ENCODE peak calls at places on chromosome X, in seven cellular contexts. O is K562, C is uterus, V is right lobe of liver, R is lower leg skin, W is tibial nerve, T is spleen. J is an unnamed sample.

GRCh38 chrX:129785160-129785947 is 5.6 kb downstream of the SASH3 start:
- DNase-seq in R (no peak), C (no peak), V (no peak), O (no peak), W (no peak), T (no peak), J (no peak)

GRCh38 chrX:119539872-119540271 is 25.3 kb downstream of the STEEP1 start:
- DNase-seq in W (no peak), O (peak; percentile 15), T (no peak), V (no peak), C (no peak), R (no peak), J (no peak)

GRCh38 chrX:150517303-150517896 is 51.0 kb upstream of the MTM1 start:
- DNase-seq in T (peak; percentile 65), R (no peak), O (no peak), C (no peak), W (no peak), V (no peak), J (no peak)

GRCh38 chrX:47218920-47219815 is 687 bp downstream of the CDK16 start:
- DNase-seq in W (no peak), R (peak; percentile 89), C (peak; percentile 49), V (peak; percentile 69), T (peak; percentile 93), O (peak; percentile 70), J (peak; percentile 26)

GRCh38 chrX:115960440-115961084 is 210.0 kb upstream of the AGTR2 start:
- DNase-seq in T (no peak), W (no peak), R (no peak), V (no peak), C (no peak), O (no peak), J (peak; percentile 65)

GRCh38 chrX:22526339-22526738 is 253.6 kb downstream of the CBLL2 start:
- DNase-seq in W (no peak), V (no peak), T (no peak), C (no peak), R (no peak), O (no peak), J (no peak)

GRCh38 chrX:37383313-37383712 is 34.1 kb downstream of the PRRG1 start:
- DNase-seq in R (no peak), V (no peak), W (no peak), C (no peak), T (no peak), O (no peak), J (no peak)

GRCh38 chrX:55144697-55145096 is 55.9 kb downstream of the PAGE2 start:
- DNase-seq in R (no peak), T (no peak), O (no peak), W (no peak), V (no peak), C (no peak), J (no peak)

GRCh38 chrX:56786889-56787733 is 58.1 kb downstream of the NBDY start:
- DNase-seq in W (no peak), C (no peak), T (no peak), O (no peak), V (no peak), R (peak; percentile 59), J (no peak)

GRCh38 chrX:109600114-109600710 is 24.8 kb downstream of the KCNE5 start:
- DNase-seq in V (no peak), O (no peak), T (no peak), R (no peak), W (no peak), C (no peak), J (peak; percentile 23)

GRCh38 chrX:118627084-118627758 is 100.2 kb upstream of the IL13RA1 start:
- DNase-seq in T (no peak), C (no peak), W (no peak), R (no peak), O (peak; percentile 23), V (no peak), J (no peak)

GRCh38 chrX:130118396-130118795 is 8.1 kb upstream of the ELF4 start:
- DNase-seq in R (no peak), W (no peak), T (no peak), C (peak; percentile 47), O (no peak), V (no peak), J (no peak)

GRCh38 chrX:56963377-56963776 is 32.0 kb downstream of the SPIN3 start:
- DNase-seq in O (no peak), T (no peak), R (no peak), W (no peak), V (no peak), C (no peak), J (no peak)

GRCh38 chrX:118418811-118419251 is 72.9 kb downstream of the WDR44 start:
- DNase-seq in C (no peak), O (no peak), V (no peak), T (no peak), R (no peak), W (no peak), J (no peak)

GRCh38 chrX:49230500-49231232 is 2.5 kb downstream of the CACNA1F start:
- DNase-seq in V (no peak), R (peak; percentile 92), T (peak; percentile 92), O (peak; percentile 88), C (peak; percentile 30), W (no peak), J (peak; percentile 43)
- TF ChIP-seq CTCF in V (no peak), R (no peak), T (no peak), O (peak; percentile 44), C (no peak), W (peak; percentile 17), J (no peak)

GRCh38 chrX:30654989-30655607 is 1.9 kb downstream of the GK start:
- DNase-seq in O (no peak), C (no peak), T (no peak), W (no peak), V (no peak), R (no peak), J (no peak)
- TF ChIP-seq POLR2A in O (no peak), C (no peak), T (no peak), W (no peak), V (no peak), R (no peak), J (no peak)

GRCh38 chrX:131827935-131828334 is 195.2 kb upstream of the STK26 start:
- DNase-seq in T (no peak), W (no peak), R (no peak), O (peak; percentile 75), V (no peak), C (no peak), J (no peak)
- TF ChIP-seq CTCF in T (no peak), W (no peak), R (no peak), O (peak; percentile 91), V (no peak), C (no peak), J (no peak)

GRCh38 chrX:49171752-49172279 is at the start of gene PLP2:
- DNase-seq in T (peak; percentile 90), C (peak; percentile 57), O (peak; percentile 64), R (peak; percentile 92), V (peak; percentile 61), W (no peak), J (peak; percentile 34)
- TF ChIP-seq POLR2A in T (no peak), C (no peak), O (peak; percentile 68), R (no peak), V (peak; percentile 16), W (peak; percentile 35), J (no peak)

J was measured in testis.